ENCODE peak calls at places on chromosomes 12 and 14, in five cellular contexts. Z is osteoblast, X is K562, S is RWPE2, P is transverse colon. Y is an unnamed sample.

GRCh38 chr12:111063296-111064026 is 143.1 kb upstream of the MYL2 start:
- DNase-seq in Z (no peak), X (no peak), S (peak; percentile 93), P (no peak), Y (no peak)

GRCh38 chr12:34598352-34598827 is 576.1 kb downstream of the ALG10 start:
- DNase-seq in Z (no peak), X (no peak), S (no peak), P (no peak), Y (no peak)

GRCh38 chr14:61461808-61462275 is 140.5 kb downstream of the PRKCH start:
- DNase-seq in Z (peak; percentile 88), X (peak; percentile 43), S (no peak), P (no peak), Y (no peak)

GRCh38 chr14:76901171-76902055 is 75.2 kb downstream of the LRRC74A start:
- DNase-seq in Z (peak; percentile 91), X (no peak), S (no peak), P (no peak), Y (no peak)

GRCh38 chr14:75979641-75980422 is 2.0 kb downstream of the TGFB3 start:
- DNase-seq in Z (no peak), X (no peak), S (no peak), P (peak; percentile 16), Y (no peak)

GRCh38 chr14:51168220-51168613 is 71.8 kb upstream of the TMX1 start:
- DNase-seq in Z (no peak), X (no peak), S (no peak), P (no peak), Y (no peak)

GRCh38 chr12:6950401-6950801 is 755 bp upstream of the PTPN6 start:
- DNase-seq in Z (peak; percentile 65), X (no peak), S (no peak), P (no peak), Y (no peak)

GRCh38 chr12:64635356-64635998 is 25.2 kb downstream of the RASSF3 start:
- DNase-seq in Z (no peak), X (no peak), S (no peak), P (no peak), Y (no peak)

GRCh38 chr14:25049127-25049558 is 804 bp downstream of the STXBP6 start:
- DNase-seq in Z (no peak), X (no peak), S (no peak), P (peak; percentile 20), Y (no peak)

GRCh38 chr12:12327802-12328201 is 22.2 kb downstream of the MANSC1 start:
- DNase-seq in Z (no peak), X (peak; percentile 36), S (no peak), P (no peak), Y (no peak)

GRCh38 chr14:100761481-100761880 is 34.8 kb downstream of the DLK1 start:
- DNase-seq in Z (no peak), X (no peak), S (no peak), P (no peak), Y (no peak)

GRCh38 chr12:3161861-3162260 is 84.7 kb downstream of the TSPAN9 start:
- DNase-seq in Z (no peak), X (no peak), S (no peak), P (no peak), Y (no peak)

GRCh38 chr14:89340200-89340667 is 76.8 kb downstream of the FOXN3 start:
- DNase-seq in Z (no peak), X (no peak), S (no peak), P (no peak), Y (no peak)

GRCh38 chr14:56212541-56212940 is 94.3 kb downstream of the PELI2 start:
- DNase-seq in Z (no peak), X (no peak), S (no peak), P (no peak), Y (no peak)

GRCh38 chr12:64560395-64561301 is 49.6 kb upstream of the RASSF3 start:
- DNase-seq in Z (peak; percentile 87), X (no peak), S (no peak), P (no peak), Y (no peak)

GRCh38 chr12:110373025-110373876 is 30.3 kb downstream of the ANAPC7 start:
- DNase-seq in Z (no peak), X (no peak), S (no peak), P (no peak), Y (no peak)

GRCh38 chr14:71773900-71774481 is 158.2 kb upstream of the RGS6 start:
- DNase-seq in Z (no peak), X (no peak), S (no peak), P (no peak), Y (no peak)

GRCh38 chr14:73264896-73265720 is 27.8 kb downstream of the PAPLN start:
- DNase-seq in Z (peak; percentile 83), X (no peak), S (no peak), P (no peak), Y (no peak)

GRCh38 chr12:109953656-109954055 is 42.5 kb downstream of the GIT2 start:
- DNase-seq in Z (no peak), X (no peak), S (no peak), P (no peak), Y (no peak)

GRCh38 chr14:87896393-87897380 is 96.3 kb downstream of the GALC start:
- DNase-seq in Z (no peak), X (peak; percentile 17), S (no peak), P (no peak), Y (peak; percentile 20)

GRCh38 chr12:47885012-47885501 is 19.7 kb downstream of the VDR start:
- DNase-seq in Z (no peak), X (no peak), S (no peak), P (no peak), Y (no peak)

GRCh38 chr14:24067133-24068082 is 4.0 kb upstream of the CPNE6 start:
- DNase-seq in Z (peak; percentile 65), X (no peak), S (peak; percentile 59), P (no peak), Y (no peak)

GRCh38 chr14:51533160-51533559 is 118.5 kb upstream of the FRMD6 start:
- DNase-seq in Z (no peak), X (no peak), S (peak; percentile 86), P (no peak), Y (no peak)

GRCh38 chr12:38890102-38890501 is 15.3 kb downstream of the CPNE8 start:
- DNase-seq in Z (no peak), X (no peak), S (no peak), P (no peak), Y (no peak)

GRCh38 chr12:106980944-106981343 is 6.0 kb downstream of the MTERF2 start:
- DNase-seq in Z (no peak), X (no peak), S (no peak), P (no peak), Y (no peak)

GRCh38 chr12:120939523-120939922 is 35.4 kb upstream of the SPPL3 start:
- DNase-seq in Z (no peak), X (no peak), S (no peak), P (no peak), Y (no peak)

GRCh38 chr14:67373347-67373746 is 13.2 kb downstream of the EIF2S1 start:
- DNase-seq in Z (no peak), X (no peak), S (no peak), P (no peak), Y (no peak)

GRCh38 chr12:63822352-63822751 is 22.1 kb upstream of the SRGAP1 start:
- DNase-seq in Z (no peak), X (no peak), S (no peak), P (no peak), Y (no peak)

GRCh38 chr12:102388469-102388868 is 91.9 kb downstream of the IGF1 start:
- DNase-seq in Z (no peak), X (no peak), S (no peak), P (no peak), Y (no peak)

GRCh38 chr12:24960222-24960855 is 11.4 kb upstream of the BCAT1 start:
- DNase-seq in Z (peak; percentile 75), X (peak; percentile 37), S (no peak), P (peak; percentile 20), Y (no peak)

DNA sequence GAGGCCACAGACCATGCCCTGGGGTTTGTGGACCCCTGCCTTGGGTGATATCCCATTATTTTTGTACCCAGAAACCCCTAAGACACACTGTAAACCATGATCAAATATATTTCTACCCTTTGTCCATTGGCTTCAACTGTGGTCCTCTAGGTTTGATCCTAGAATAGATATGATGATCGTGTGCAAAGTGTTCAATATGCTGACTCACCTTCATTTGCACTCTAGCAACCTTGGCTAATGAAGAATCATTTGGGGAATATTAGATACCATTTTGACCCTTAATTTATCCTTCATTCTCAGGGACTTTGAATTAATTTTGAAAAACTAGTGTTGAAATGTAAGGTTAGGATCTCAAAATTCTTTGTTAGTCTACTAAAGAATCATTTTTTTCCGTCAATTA is 73.1 kb upstream of the RAP1B start:
- DNase-seq in Z (no peak), X (no peak), S (no peak), P (no peak), Y (no peak)
- H3K27ac ChIP-seq in Z (no peak overlapping the region), X (no peak overlapping the region), S (no peak overlapping the region), P (no peak overlapping the region), Y (no peak overlapping the region)

GRCh38 chr12:52145941-52146821 is 45.6 kb downstream of the KRT80 start:
- DNase-seq in Z (peak; percentile 79), X (no peak), S (no peak), P (peak; percentile 8), Y (no peak)

GRCh38 chr12:52147367-52147972 is 44.3 kb downstream of the KRT80 start:
- DNase-seq in Z (peak; percentile 100), X (peak; percentile 70), S (peak; percentile 100), P (peak; percentile 95), Y (no peak)

GRCh38 chr12:52147983-52148540 is 43.8 kb downstream of the KRT80 start:
- DNase-seq in Z (peak; percentile 90), X (no peak), S (no peak), P (no peak), Y (no peak)

GRCh38 chr12:52145228-52145940 is 46.4 kb downstream of the KRT80 start:
- DNase-seq in Z (peak; percentile 69), X (no peak), S (no peak), P (no peak), Y (no peak)

DNA sequence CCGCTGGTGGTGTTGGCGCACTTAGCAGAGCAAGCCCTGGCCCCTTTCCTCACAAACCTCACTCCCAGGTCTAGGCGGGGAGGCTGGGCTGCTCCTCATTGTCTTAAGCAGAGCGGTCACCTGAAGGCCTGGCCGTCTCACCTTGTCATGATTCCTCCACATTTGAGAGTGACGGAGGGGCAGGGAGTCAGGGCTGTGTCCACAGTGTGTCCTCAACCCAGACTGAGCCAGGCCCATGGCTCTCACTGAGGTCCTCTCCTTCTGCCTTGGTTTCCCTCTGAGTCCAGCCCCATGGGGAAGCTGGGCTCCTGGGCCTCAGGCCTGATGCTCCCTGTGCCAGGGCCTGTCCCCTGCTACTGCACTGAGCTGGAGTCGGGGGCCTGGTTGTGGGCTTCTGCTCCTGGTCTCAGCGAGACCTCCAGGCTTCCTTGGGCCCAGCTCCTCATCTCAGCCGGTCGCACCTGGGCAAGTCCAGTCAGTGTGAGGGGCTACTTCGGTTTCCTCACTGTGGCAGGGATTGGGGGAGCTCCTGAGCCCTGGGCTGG is 44.9 kb downstream of the KRT80 start:
- DNase-seq in Z (no peak), X (no peak), S (no peak), P (no peak), Y (no peak)
- H3K4me1 ChIP-seq in Z (peaks cover 22% of the 10 kb centered on the region), X (peaks cover 8% of the 10 kb centered on the region), S (peaks cover 63% of the 10 kb centered on the region), P (peaks cover 42% of the 10 kb centered on the region), Y (peaks cover 9% of the 10 kb centered on the region)

GRCh38 chr12:108642269-108642870 is 8.7 kb upstream of the SELPLG start:
- DNase-seq in Z (no peak), X (no peak), S (no peak), P (no peak), Y (no peak)
- H3K27ac ChIP-seq in Z (no peak overlapping the region), X (no peak overlapping the region), S (no peak overlapping the region), P (peak overlapping the region; percentile 15), Y (no peak overlapping the region)

DNA sequence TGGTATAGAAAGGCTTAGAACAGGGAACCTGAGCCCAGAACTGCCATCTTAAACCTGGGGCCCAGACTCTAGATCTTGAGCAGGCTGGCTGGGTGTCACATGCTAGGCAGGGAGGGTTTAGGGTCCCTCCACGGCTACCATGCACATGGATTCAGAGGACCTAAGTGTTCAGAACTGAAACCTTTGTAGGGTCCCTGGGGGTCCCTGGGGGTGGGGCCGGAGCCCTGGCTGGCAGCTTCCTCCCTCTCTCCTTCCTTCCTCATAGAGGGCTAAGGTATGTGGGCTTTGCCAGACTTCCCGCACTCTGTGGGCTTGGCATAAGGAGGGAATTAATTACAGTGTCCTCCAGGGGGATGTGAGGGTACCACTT is 4.6 kb upstream of the ZNF385A start:
- DNase-seq in Z (no peak), X (no peak), S (no peak), P (no peak), Y (no peak)
- H3K4me1 ChIP-seq in Z (peaks cover 4% of the 10 kb centered on the region), X (peaks cover 84% of the 10 kb centered on the region), S (peaks cover 30% of the 10 kb centered on the region), P (peaks cover 9% of the 10 kb centered on the region), Y (peaks cover 22% of the 10 kb centered on the region)